ENCODE peak calls at places on chromosomes 5 and 9, in four cellular contexts. One of them, this sample, is unnamed.

GRCh38 chr5:163889369-163889768 is 383.9 kb downstream of the MAT2B start:
- DNase-seq in K562: no peak
- DNase-seq in HL-60: peak; percentile 15
- DNase-seq in GM12878: no peak
- DNase-seq in this sample: no peak

GRCh38 chr5:172853355-172853975 is 19.4 kb downstream of the ERGIC1 start:
- DNase-seq in K562: no peak
- DNase-seq in HL-60: peak; percentile 9
- DNase-seq in GM12878: no peak
- DNase-seq in this sample: no peak

GRCh38 chr5:95471447-95471846 is 80.3 kb downstream of the FAM81B start:
- DNase-seq in K562: no peak
- DNase-seq in HL-60: no peak
- DNase-seq in GM12878: no peak
- DNase-seq in this sample: no peak

GRCh38 chr9:21747171-21747570 is 55.3 kb upstream of the MTAP start:
- DNase-seq in K562: no peak
- DNase-seq in HL-60: no peak
- DNase-seq in GM12878: no peak
- DNase-seq in this sample: no peak

GRCh38 chr5:168187599-168187998 is 103.8 kb upstream of the WWC1 start:
- DNase-seq in K562: no peak
- DNase-seq in HL-60: no peak
- DNase-seq in GM12878: no peak
- DNase-seq in this sample: no peak

GRCh38 chr5:154397652-154398406 is 48.0 kb upstream of the SAP30L start:
- DNase-seq in K562: no peak
- DNase-seq in HL-60: no peak
- DNase-seq in GM12878: no peak
- DNase-seq in this sample: no peak

GRCh38 chr5:163460562-163461176 is at the start of gene HMMR:
- DNase-seq in K562: no peak
- DNase-seq in HL-60: peak; percentile 12
- DNase-seq in GM12878: no peak
- DNase-seq in this sample: no peak

GRCh38 chr9:73979894-73980264 is 517.3 kb upstream of the RORB start:
- DNase-seq in K562: no peak
- DNase-seq in HL-60: no peak
- DNase-seq in GM12878: no peak
- DNase-seq in this sample: no peak

GRCh38 chr9:1947438-1947837 is 67.7 kb upstream of the SMARCA2 start:
- DNase-seq in K562: no peak
- DNase-seq in HL-60: no peak
- DNase-seq in GM12878: no peak
- DNase-seq in this sample: no peak

GRCh38 chr9:132670816-132671371 is 630 bp downstream of the GTF3C4 start:
- DNase-seq in K562: peak; percentile 48
- DNase-seq in HL-60: peak; percentile 29
- DNase-seq in GM12878: no peak
- DNase-seq in this sample: peak; percentile 34

GRCh38 chr5:179343021-179343781 is 2.1 kb downstream of the ADAMTS2 start:
- DNase-seq in K562: no peak
- DNase-seq in HL-60: no peak
- DNase-seq in GM12878: no peak
- DNase-seq in this sample: no peak

GRCh38 chr5:143456952-143457547 is 53.6 kb upstream of the NR3C1 start:
- DNase-seq in K562: no peak
- DNase-seq in HL-60: no peak
- DNase-seq in GM12878: no peak
- DNase-seq in this sample: no peak

GRCh38 chr9:120439147-120439546 is 140.8 kb downstream of the CDK5RAP2 start:
- DNase-seq in K562: peak; percentile 41
- DNase-seq in HL-60: peak; percentile 12
- DNase-seq in GM12878: no peak
- DNase-seq in this sample: no peak

GRCh38 chr5:57366744-57367143 is 115.9 kb downstream of the ACTBL2 start:
- DNase-seq in K562: no peak
- DNase-seq in HL-60: no peak
- DNase-seq in GM12878: no peak
- DNase-seq in this sample: no peak

GRCh38 chr9:19998823-19999455 is 210.1 kb upstream of the SLC24A2 start:
- DNase-seq in K562: no peak
- DNase-seq in HL-60: no peak
- DNase-seq in GM12878: peak; percentile 39
- DNase-seq in this sample: no peak

GRCh38 chr5:156450778-156451177 is 123.8 kb downstream of the SGCD start:
- DNase-seq in K562: no peak
- DNase-seq in HL-60: no peak
- DNase-seq in GM12878: no peak
- DNase-seq in this sample: no peak

GRCh38 chr9:113901196-113901818 is 25.2 kb downstream of the ZNF618 start:
- DNase-seq in K562: no peak
- DNase-seq in HL-60: no peak
- DNase-seq in GM12878: no peak
- DNase-seq in this sample: no peak

GRCh38 chr5:178126556-178126955 is 4.3 kb upstream of the RMND5B start:
- DNase-seq in K562: no peak
- DNase-seq in HL-60: no peak
- DNase-seq in GM12878: no peak
- DNase-seq in this sample: no peak

GRCh38 chr5:90047113-90047512 is 362.4 kb downstream of the CETN3 start:
- DNase-seq in K562: no peak
- DNase-seq in HL-60: no peak
- DNase-seq in GM12878: no peak
- DNase-seq in this sample: no peak

GRCh38 chr5:151164687-151165392 is 7.3 kb upstream of the ANXA6 start:
- DNase-seq in K562: peak; percentile 64
- DNase-seq in HL-60: peak; percentile 81
- DNase-seq in GM12878: peak; percentile 83
- DNase-seq in this sample: peak; percentile 46

GRCh38 chr5:93990504-93991085 is 249.2 kb upstream of the POU5F2 start:
- DNase-seq in K562: no peak
- DNase-seq in HL-60: peak; percentile 0
- DNase-seq in GM12878: no peak
- DNase-seq in this sample: no peak

GRCh38 chr5:39898731-39899130 is 474.0 kb upstream of the DAB2 start:
- DNase-seq in K562: no peak
- DNase-seq in HL-60: no peak
- DNase-seq in GM12878: no peak
- DNase-seq in this sample: no peak

GRCh38 chr5:165495829-165496380 is 1990.5 kb downstream of the MAT2B start:
- DNase-seq in K562: no peak
- DNase-seq in HL-60: no peak
- DNase-seq in GM12878: no peak
- DNase-seq in this sample: no peak

GRCh38 chr9:20463823-20464222 is 158.5 kb downstream of the MLLT3 start:
- DNase-seq in K562: no peak
- DNase-seq in HL-60: no peak
- DNase-seq in GM12878: no peak
- DNase-seq in this sample: no peak

GRCh38 chr5:39760385-39761198 is 335.8 kb upstream of the DAB2 start:
- DNase-seq in K562: no peak
- DNase-seq in HL-60: peak; percentile 71
- DNase-seq in GM12878: no peak
- DNase-seq in this sample: no peak

GRCh38 chr5:1315709-1316587 is 21.1 kb upstream of the TERT start:
- DNase-seq in K562: peak; percentile 56
- DNase-seq in HL-60: peak; percentile 36
- DNase-seq in GM12878: peak; percentile 69
- DNase-seq in this sample: peak; percentile 72

GRCh38 chr5:58582411-58583393 is at the start of gene RAB3C:
- DNase-seq in K562: no peak
- DNase-seq in HL-60: peak; percentile 88
- DNase-seq in GM12878: peak; percentile 25
- DNase-seq in this sample: peak; percentile 50

GRCh38 chr9:93669958-93670207 is 93.5 kb downstream of the PHF2 start:
- DNase-seq in K562: no peak
- DNase-seq in HL-60: no peak
- DNase-seq in GM12878: no peak
- DNase-seq in this sample: no peak

GRCh38 chr9:96394832-96395496 is 11.5 kb upstream of the SLC35D2 start:
- DNase-seq in K562: no peak
- DNase-seq in HL-60: no peak
- DNase-seq in GM12878: no peak
- DNase-seq in this sample: no peak

GRCh38 chr9:69818946-69819345 is 1.7 kb upstream of the CFAP95 start:
- DNase-seq in K562: no peak
- DNase-seq in HL-60: no peak
- DNase-seq in GM12878: no peak
- DNase-seq in this sample: no peak

GRCh38 chr9:69376651-69377050 is 51.6 kb downstream of the ENTREP1 start:
- DNase-seq in K562: no peak
- DNase-seq in HL-60: no peak
- DNase-seq in GM12878: no peak
- DNase-seq in this sample: no peak

GRCh38 chr9:129104051-129104450 is 6.5 kb downstream of the CRAT start:
- DNase-seq in K562: no peak
- DNase-seq in HL-60: no peak
- DNase-seq in GM12878: no peak
- DNase-seq in this sample: no peak

GRCh38 chr5:53334431-53334941 is 145.9 kb upstream of the FST start:
- DNase-seq in K562: no peak
- DNase-seq in HL-60: peak; percentile 34
- DNase-seq in GM12878: no peak
- DNase-seq in this sample: no peak

GRCh38 chr5:17343675-17344074 is 126.2 kb downstream of the BASP1 start:
- DNase-seq in K562: no peak
- DNase-seq in HL-60: no peak
- DNase-seq in GM12878: peak; percentile 57
- DNase-seq in this sample: peak; percentile 13

GRCh38 chr5:90529939-90530677 is 724 bp upstream of the LYSMD3 start:
- DNase-seq in K562: peak; percentile 50
- DNase-seq in HL-60: peak; percentile 55
- DNase-seq in GM12878: peak; percentile 51
- DNase-seq in this sample: no peak

GRCh38 chr5:7825630-7826029 is 25.3 kb downstream of the CFAP90 start:
- DNase-seq in K562: no peak
- DNase-seq in HL-60: no peak
- DNase-seq in GM12878: no peak
- DNase-seq in this sample: no peak

GRCh38 chr5:7823601-7824000 is 27.3 kb downstream of the CFAP90 start:
- DNase-seq in K562: no peak
- DNase-seq in HL-60: no peak
- DNase-seq in GM12878: no peak
- DNase-seq in this sample: no peak

GRCh38 chr5:7824995-7825394 is 25.9 kb downstream of the CFAP90 start:
- DNase-seq in K562: no peak
- DNase-seq in HL-60: no peak
- DNase-seq in GM12878: no peak
- DNase-seq in this sample: no peak

GRCh38 chr5:7827602-7828001 is 23.3 kb downstream of the CFAP90 start:
- DNase-seq in K562: no peak
- DNase-seq in HL-60: no peak
- DNase-seq in GM12878: no peak
- DNase-seq in this sample: no peak

DNA sequence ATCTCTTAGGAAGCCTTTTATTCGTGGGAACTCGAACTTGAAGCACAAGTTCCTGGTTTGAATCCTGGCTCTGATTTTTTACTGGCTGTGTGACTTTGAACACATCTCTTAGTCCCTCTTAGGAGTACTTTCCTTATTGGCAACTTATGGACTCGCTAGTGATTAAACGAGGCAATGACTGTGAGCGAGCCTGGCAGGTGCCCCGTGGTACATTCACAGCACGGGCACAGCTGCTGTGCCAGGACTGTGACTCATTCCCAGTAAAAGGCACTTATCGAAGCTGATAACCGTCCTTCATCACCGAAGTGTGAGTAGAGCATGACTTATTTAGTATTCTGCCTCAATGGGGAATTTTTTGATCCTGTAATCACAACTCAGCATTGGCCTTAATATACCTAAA is 22.7 kb downstream of the CFAP90 start:
- DNase-seq in K562: no peak
- DNase-seq in HL-60: no peak
- DNase-seq in GM12878: no peak
- DNase-seq in this sample: no peak
- TF ChIP-seq SPI1 in K562: no peak
- TF ChIP-seq SPI1 in HL-60: no peak
- TF ChIP-seq SPI1 in GM12878: no peak
- TF ChIP-seq SPI1 in this sample: no peak

GRCh38 chr5:41122459-41122858 is 51.3 kb upstream of the MROH2B start:
- DNase-seq in K562: no peak
- DNase-seq in HL-60: no peak
- DNase-seq in GM12878: no peak
- DNase-seq in this sample: no peak

GRCh38 chr5:41118177-41118576 is 47.0 kb upstream of the MROH2B start:
- DNase-seq in K562: no peak
- DNase-seq in HL-60: no peak
- DNase-seq in GM12878: no peak
- DNase-seq in this sample: no peak

GRCh38 chr5:41115281-41115680 is 44.1 kb upstream of the MROH2B start:
- DNase-seq in K562: no peak
- DNase-seq in HL-60: no peak
- DNase-seq in GM12878: no peak
- DNase-seq in this sample: no peak

GRCh38 chr5:41120600-41120999 is 49.5 kb upstream of the MROH2B start:
- DNase-seq in K562: no peak
- DNase-seq in HL-60: no peak
- DNase-seq in GM12878: no peak
- DNase-seq in this sample: no peak
- TF ChIP-seq SPI1 in K562: no peak
- TF ChIP-seq SPI1 in HL-60: no peak
- TF ChIP-seq SPI1 in GM12878: no peak
- TF ChIP-seq SPI1 in this sample: no peak

GRCh38 chr5:78519198-78519941 is 129.2 kb downstream of the LHFPL2 start:
- DNase-seq in K562: no peak
- DNase-seq in HL-60: no peak
- DNase-seq in GM12878: no peak
- DNase-seq in this sample: no peak
- TF ChIP-seq SPI1 in K562: no peak
- TF ChIP-seq SPI1 in HL-60: no peak
- TF ChIP-seq SPI1 in GM12878: peak; percentile 76
- TF ChIP-seq SPI1 in this sample: peak; percentile 42

DNA sequence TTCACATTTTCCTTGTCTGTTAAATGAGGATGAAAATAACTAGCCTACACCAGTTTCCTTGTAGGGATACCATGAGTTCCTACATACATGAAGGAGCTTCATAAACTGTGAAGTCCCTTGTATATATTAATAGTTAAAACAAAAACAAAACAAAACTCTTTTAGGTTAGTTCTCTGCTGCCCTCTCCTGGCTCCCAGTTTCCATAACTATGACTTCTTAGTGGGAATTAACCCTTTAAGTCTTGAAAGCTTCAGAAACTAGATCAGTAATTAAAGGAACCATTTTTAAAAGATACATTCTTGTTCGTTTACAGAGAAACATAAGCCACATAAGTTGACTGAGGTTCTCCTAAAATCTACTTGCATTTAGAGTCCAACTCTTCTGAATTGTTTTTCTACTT is 500.0 kb upstream of the C9orf72 start:
- DNase-seq in K562: no peak
- DNase-seq in HL-60: no peak
- DNase-seq in GM12878: no peak
- DNase-seq in this sample: no peak
- TF ChIP-seq SPI1 in K562: no peak
- TF ChIP-seq SPI1 in HL-60: no peak
- TF ChIP-seq SPI1 in GM12878: no peak
- TF ChIP-seq SPI1 in this sample: no peak

This sample was measured in GM12891.